ENCODE peak calls at places on chromosomes 1 and 21, in six cellular contexts. N, B, J, R, H and S are unnamed samples.

GRCh38 chr1:48285525-48285924 is 63.0 kb downstream of the SLC5A9 start:
- DNase-seq in N (no peak), B (no peak), J (no peak), R (no peak), H (no peak), S (no peak)

GRCh38 chr1:87644500-87645245 is 316.0 kb downstream of the LMO4 start:
- DNase-seq in N (no peak), B (peak), J (peak), R (peak), H (no peak), S (peak)

GRCh38 chr1:117534995-117535467 is 70.8 kb upstream of the TENT5C start:
- DNase-seq in N (no peak), B (peak), J (peak), R (peak), H (no peak), S (peak)

GRCh38 chr1:102566182-102566581 is 542.1 kb downstream of the COL11A1 start:
- DNase-seq in N (no peak), B (no peak), J (no peak), R (no peak), H (no peak), S (no peak)

GRCh38 chr1:60171793-60172192 is 98.2 kb upstream of the C1orf87 start:
- DNase-seq in N (no peak), B (peak), J (no peak), R (no peak), H (no peak), S (peak)

GRCh38 chr1:36106269-36106668 is 17.6 kb downstream of the ADPRS start:
- DNase-seq in N (no peak), B (peak), J (no peak), R (no peak), H (no peak), S (no peak)

GRCh38 chr1:58032621-58033073 is 513.9 kb downstream of the OMA1 start:
- DNase-seq in N (no peak), B (no peak), J (no peak), R (no peak), H (no peak), S (no peak)

GRCh38 chr1:243287128-243287470 is 31.3 kb downstream of the SDCCAG8 start:
- DNase-seq in N (no peak), B (peak), J (no peak), R (no peak), H (no peak), S (peak)

GRCh38 chr1:115706774-115707425 is 61.6 kb downstream of the CASQ2 start:
- DNase-seq in N (no peak), B (peak), J (no peak), R (peak), H (no peak), S (peak)

GRCh38 chr1:50542362-50542761 is 119.1 kb upstream of the DMRTA2 start:
- DNase-seq in N (no peak), B (no peak), J (no peak), R (no peak), H (no peak), S (peak)

GRCh38 chr1:9844106-9844505 is 20.3 kb upstream of the CLSTN1 start:
- DNase-seq in N (peak), B (no peak), J (no peak), R (no peak), H (no peak), S (no peak)

GRCh38 chr1:16248603-16249534 is 11.9 kb upstream of the CPLANE2 start:
- DNase-seq in N (peak), B (peak), J (peak), R (peak), H (peak), S (peak)

GRCh38 chr21:31181089-31181757 is 142.9 kb upstream of the KRTAP19-8 start:
- DNase-seq in N (no peak), B (no peak), J (no peak), R (no peak), H (no peak), S (no peak)

GRCh38 chr1:12163210-12163609 is 3.6 kb upstream of the TNFRSF1B start:
- DNase-seq in N (no peak), B (no peak), J (no peak), R (no peak), H (no peak), S (no peak)

GRCh38 chr1:192445849-192446489 is 129.2 kb downstream of the RGS21 start:
- DNase-seq in N (no peak), B (peak), J (peak), R (peak), H (no peak), S (peak)

GRCh38 chr1:101993703-101994102 is 3.0 kb downstream of the OLFM3 start:
- DNase-seq in N (no peak), B (no peak), J (no peak), R (peak), H (no peak), S (no peak)

GRCh38 chr1:160291248-160292220 is 6.6 kb upstream of the PEX19 start:
- DNase-seq in N (peak), B (peak), J (peak), R (peak), H (peak), S (peak)

GRCh38 chr1:34057347-34057746 is 107.7 kb downstream of the CSMD2 start:
- DNase-seq in N (no peak), B (no peak), J (no peak), R (no peak), H (no peak), S (no peak)

GRCh38 chr1:221011145-221011544 is 131.9 kb downstream of the HLX start:
- DNase-seq in N (no peak), B (no peak), J (no peak), R (no peak), H (no peak), S (no peak)

GRCh38 chr21:34635307-34635706 is 20.4 kb upstream of the RCAN1 start:
- DNase-seq in N (no peak), B (no peak), J (no peak), R (no peak), H (no peak), S (no peak)

GRCh38 chr1:230236951-230237350 is 169.9 kb downstream of the GALNT2 start:
- DNase-seq in N (no peak), B (no peak), J (no peak), R (no peak), H (no peak), S (no peak)